ENCODE peak calls at places on chromosome X, in nine cellular contexts. O is upper lobe of right lung, V is aorta, W is SJSA1, Q is adrenal gland, D is mesenchymal stem cell, M is astrocyte, B is A549, G is HepG2. L is an unnamed sample. For H3K4me1, the result is how much of the 10 kb centered on the place peaks cover.

GRCh38 chrX:53284684-53285447 is 3.5 kb upstream of the IQSEC2 start:
- DNase-seq in Q (peak), B (peak), D (peak), W (peak), G (peak), V (peak), O (peak), M (no peak), L (peak)

GRCh38 chrX:53729756-53730155 is 43.2 kb upstream of the HUWE1 start:
- DNase-seq in G (no peak), B (no peak), W (no peak), M (no peak), O (no peak), V (no peak), D (no peak), Q (no peak), L (no peak)

GRCh38 chrX:24672701-24673190 is 21.0 kb upstream of the POLA1 start:
- DNase-seq in B (no peak), M (no peak), W (no peak), Q (no peak), V (no peak), O (no peak), D (no peak), G (peak), L (no peak)

GRCh38 chrX:84046403-84046984 is 141.5 kb downstream of the RPS6KA6 start:
- DNase-seq in W (no peak), B (peak), V (no peak), Q (no peak), O (no peak), G (peak), M (no peak), D (peak), L (no peak)

GRCh38 chrX:72366746-72367145 is 61.0 kb upstream of the CITED1 start:
- DNase-seq in O (no peak), M (no peak), W (no peak), G (no peak), Q (no peak), V (no peak), B (no peak), D (no peak), L (no peak)

GRCh38 chrX:69523314-69523713 is 19.2 kb downstream of the NALF2 start:
- DNase-seq in V (peak), B (no peak), D (no peak), W (no peak), G (no peak), M (no peak), Q (no peak), O (no peak), L (no peak)

GRCh38 chrX:103889216-103889615 is 57.2 kb upstream of the RAB9B start:
- DNase-seq in M (peak), B (no peak), W (no peak), D (no peak), O (no peak), G (no peak), Q (no peak), V (no peak), L (no peak)

GRCh38 chrX:6574762-6575161 is 39.8 kb upstream of the VCX3A start:
- DNase-seq in W (no peak), D (no peak), M (no peak), V (no peak), B (no peak), G (no peak), Q (no peak), O (no peak), L (no peak)

GRCh38 chrX:34918856-34919255 is 23.7 kb upstream of the FAM47B start:
- DNase-seq in M (peak), D (peak), Q (peak), G (peak), O (no peak), V (no peak), W (no peak), B (peak), L (no peak)

GRCh38 chrX:1442016-1442665 is 10.6 kb downstream of the ASMTL start:
- DNase-seq in G (no peak), W (peak), M (no peak), O (peak), D (no peak), Q (peak), B (no peak), V (peak), L (no peak)

GRCh38 chrX:45011131-45011530 is 138.1 kb downstream of the KDM6A start:
- DNase-seq in W (no peak), Q (no peak), O (no peak), G (no peak), B (peak), D (peak), M (peak), V (no peak), L (no peak)

GRCh38 chrX:19686876-19687275 is 171.6 kb upstream of the MAP3K15 start:
- DNase-seq in G (no peak), O (no peak), B (no peak), V (no peak), M (no peak), Q (no peak), D (no peak), W (no peak), L (no peak)

GRCh38 chrX:150410513-150410912 is 47.4 kb downstream of the MAMLD1 start:
- DNase-seq in V (no peak), Q (no peak), W (no peak), G (no peak), B (no peak), D (no peak), M (no peak), O (no peak), L (no peak)

GRCh38 chrX:48683411-48683982 is at the start of gene WAS:
- DNase-seq in M (no peak), B (no peak), G (no peak), D (no peak), V (no peak), O (peak), Q (no peak), W (no peak), L (no peak)

GRCh38 chrX:80173261-80173660 is 158.7 kb downstream of the TBX22 start:
- DNase-seq in W (no peak), B (no peak), D (no peak), M (no peak), O (no peak), G (no peak), Q (no peak), V (no peak), L (no peak)

GRCh38 chrX:148536961-148537360 is 36.5 kb downstream of the AFF2 start:
- DNase-seq in Q (no peak), O (no peak), G (no peak), M (peak), V (no peak), B (no peak), W (no peak), D (no peak), L (no peak)

GRCh38 chrX:11792461-11793421 is 34.7 kb downstream of the MSL3 start:
- DNase-seq in W (no peak), D (no peak), M (no peak), B (no peak), Q (no peak), G (no peak), O (no peak), V (no peak), L (no peak)

GRCh38 chrX:110600745-110601310 is 194.8 kb downstream of the CHRDL1 start:
- DNase-seq in O (no peak), W (peak), V (no peak), D (no peak), M (no peak), G (no peak), Q (no peak), B (no peak), L (peak)

GRCh38 chrX:119228506-119229290 is 7.4 kb upstream of the PGRMC1 start:
- DNase-seq in B (no peak), O (no peak), M (peak), V (no peak), W (peak), Q (peak), D (peak), G (no peak), L (no peak)

DNA sequence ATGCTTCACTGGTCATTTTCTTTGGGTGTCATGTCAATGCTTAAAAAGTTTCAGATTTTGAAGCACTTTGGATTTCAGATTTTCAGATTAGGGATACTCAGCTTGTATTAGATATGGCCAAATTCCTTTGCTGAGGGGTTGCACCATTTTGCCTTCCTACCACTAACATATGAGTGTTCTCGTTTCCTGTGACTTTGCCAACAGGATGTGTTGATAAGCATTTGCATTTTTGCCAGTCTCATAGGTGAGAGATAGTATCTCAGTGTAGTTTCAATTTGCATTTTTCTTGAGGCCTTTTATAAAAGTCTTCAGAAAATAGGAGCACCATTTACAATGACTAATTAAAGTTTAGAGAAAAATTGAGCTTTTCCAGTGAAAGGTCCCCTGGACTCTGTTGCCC is 71.6 kb upstream of the CLCN4 start:
- DNase-seq in B (no peak), G (no peak), Q (no peak), M (no peak), O (no peak), V (no peak), D (no peak), W (no peak), L (no peak)
- H3K4me1 ChIP-seq in B (under half), G (under half), Q (under half), M (under half), O (under half), V (under half), D (under half), W (under half), L (under half)

GRCh38 chrX:135095715-135096114 is 24.6 kb downstream of the ETDB start:
- DNase-seq in M (no peak), G (no peak), O (no peak), D (no peak), Q (no peak), V (no peak), W (no peak), B (no peak), L (no peak)

GRCh38 chrX:135094726-135095125 is 25.6 kb downstream of the ETDB start:
- DNase-seq in B (no peak), G (no peak), M (no peak), Q (peak), O (no peak), D (no peak), V (no peak), W (no peak), L (no peak)

DNA sequence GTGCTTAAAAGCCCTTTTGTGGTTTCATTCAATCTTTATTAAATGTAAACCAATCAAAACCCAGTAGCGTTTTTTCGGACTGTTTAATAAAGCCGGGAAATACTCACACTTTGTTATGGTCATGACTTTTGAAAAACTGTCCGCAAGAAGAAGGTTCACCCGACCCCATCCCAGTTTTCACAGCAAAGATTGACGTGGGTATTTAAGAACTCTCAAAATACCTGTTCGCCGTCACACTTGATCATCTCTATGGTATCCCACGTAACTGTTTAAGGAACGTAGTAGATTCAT is 20.9 kb downstream of the ETDB start:
- DNase-seq in M (no peak), V (no peak), B (no peak), Q (no peak), O (no peak), D (no peak), W (no peak), G (no peak), L (no peak)
- H3K4me3 ChIP-seq in M (peak), V (no peak), B (peak), Q (no peak), O (no peak), D (no peak), W (no peak), G (no peak), L (no peak)

GRCh38 chrX:154731881-154732280 is 19.0 kb downstream of the GAB3 start:
- DNase-seq in V (no peak), M (no peak), O (no peak), G (no peak), B (no peak), W (no peak), D (peak), Q (no peak), L (no peak)

GRCh38 chrX:154734101-154734781 is 16.6 kb downstream of the GAB3 start:
- DNase-seq in B (no peak), W (peak), O (peak), D (peak), Q (no peak), G (no peak), V (no peak), M (peak), L (no peak)

GRCh38 chrX:154732421-154733071 is 18.3 kb downstream of the GAB3 start:
- DNase-seq in M (peak), O (no peak), W (peak), V (no peak), Q (no peak), B (no peak), G (no peak), D (peak), L (no peak)

GRCh38 chrX:154731203-154731602 is 19.7 kb downstream of the GAB3 start:
- DNase-seq in B (no peak), G (no peak), W (no peak), D (no peak), Q (no peak), V (no peak), O (no peak), M (no peak), L (no peak)

DNA sequence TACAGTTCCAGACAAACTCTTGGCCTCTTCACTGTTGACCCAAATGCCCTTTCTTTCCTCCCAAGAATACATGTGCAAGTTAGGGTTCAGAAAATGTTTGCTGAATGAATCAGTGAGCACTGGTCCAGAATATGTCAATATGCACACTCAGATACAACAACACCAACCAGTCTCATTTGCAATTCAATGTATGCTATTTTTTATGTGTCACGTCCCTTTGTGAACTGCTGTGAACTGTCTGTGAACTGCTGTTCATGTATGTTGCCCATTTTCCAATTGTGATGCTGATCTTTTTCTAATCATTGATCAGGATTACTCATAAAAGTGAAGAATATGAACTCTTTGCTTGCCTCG is 17.8 kb downstream of the GAB3 start:
- DNase-seq in W (no peak), O (no peak), M (no peak), D (no peak), B (no peak), V (no peak), Q (no peak), G (no peak), L (no peak)
- H3K4me1 ChIP-seq in W (half or more), O (half or more), M (half or more), D (under half), B (half or more), V (under half), Q (half or more), G (under half), L (under half)

DNA sequence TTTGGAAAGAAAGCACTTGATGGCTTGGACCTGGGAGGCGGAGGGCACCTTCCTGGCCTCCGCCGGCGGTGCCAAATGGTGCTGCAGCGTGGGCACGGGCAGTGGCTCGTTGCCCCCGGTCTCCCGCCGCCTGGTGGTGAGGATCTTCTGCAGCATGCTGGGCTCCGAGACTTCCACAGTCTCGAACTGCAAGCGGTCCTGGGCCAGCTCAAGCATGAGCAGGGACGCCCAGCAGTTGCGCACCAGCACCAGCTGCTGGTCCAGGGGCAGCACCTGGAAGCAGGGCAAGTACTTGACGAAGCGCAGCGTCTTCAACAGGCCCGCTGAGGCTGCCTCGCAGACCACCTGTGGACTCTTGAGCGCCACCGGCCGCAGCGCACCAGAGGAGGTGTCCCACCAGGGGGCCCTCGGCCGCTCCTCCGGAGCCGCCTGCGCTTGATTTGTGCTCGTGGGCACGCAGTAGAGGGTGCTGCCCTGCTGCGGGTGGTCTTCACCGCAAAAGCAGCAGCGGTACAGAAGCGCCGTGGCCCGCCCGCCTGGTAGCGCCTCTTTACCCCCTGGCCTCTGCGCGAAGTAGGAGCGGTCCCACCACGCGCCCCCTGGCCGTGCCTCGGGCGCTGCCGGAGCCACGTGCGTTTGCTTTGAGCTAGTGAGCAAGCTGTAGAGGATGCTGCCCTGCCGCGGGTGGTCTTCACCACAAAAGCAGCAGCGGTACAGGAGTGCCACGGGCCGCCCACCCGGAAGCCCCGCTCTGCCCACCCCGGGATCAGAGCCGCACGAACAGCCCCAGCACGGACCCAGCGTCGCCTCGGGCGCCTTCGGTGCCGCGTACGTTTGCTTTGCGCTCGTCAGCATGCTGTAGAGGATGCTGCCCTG is 689 bp downstream of the NR0B1 start:
- DNase-seq in Q (peak), B (peak), W (peak), G (no peak), O (no peak), V (peak), M (no peak), D (peak), L (no peak)
- H3K4me3 ChIP-seq in Q (peak), B (peak), W (peak), G (no peak), O (no peak), V (peak), M (peak), D (peak), L (no peak)

L was measured in pancreas.